ENCODE peak calls at places on chromosomes 13 and 19, in nine cellular contexts. I, B, J, N, Q, Y, M, S and P are unnamed samples.

GRCh38 chr19:52398091-52398461 is 427 bp downstream of the ZNF528 start:
- DNase-seq in B (peak), J (peak), S (peak), Q (no peak), N (no peak), M (no peak), I (no peak), Y (no peak), P (no peak)

GRCh38 chr13:100063333-100063732 is 25.6 kb upstream of the PCCA start:
- DNase-seq in N (no peak), S (no peak), Y (no peak), I (no peak), M (no peak), J (no peak), Q (no peak), B (no peak), P (no peak)

GRCh38 chr13:71320452-71320851 is 546.6 kb downstream of the DACH1 start:
- DNase-seq in S (no peak), M (no peak), J (peak), B (peak), N (no peak), Y (no peak), Q (no peak), I (no peak), P (no peak)

GRCh38 chr19:49065905-49066512 is 1.4 kb upstream of the NTF4 start:
- DNase-seq in Y (no peak), B (peak), M (no peak), N (no peak), J (no peak), S (no peak), Q (no peak), I (no peak), P (no peak)

GRCh38 chr19:39599116-39599515 is 3.2 kb upstream of the LGALS13 start:
- DNase-seq in S (no peak), N (no peak), Q (no peak), I (no peak), Y (no peak), B (peak), J (peak), M (no peak), P (no peak)

GRCh38 chr13:78806457-78806856 is 147.5 kb upstream of the OBI1 start:
- DNase-seq in Q (no peak), S (no peak), B (no peak), Y (no peak), I (no peak), M (no peak), N (no peak), J (peak), P (no peak)

GRCh38 chr19:38617764-38618589 is at the start of gene MAP4K1:
- DNase-seq in N (peak), Y (peak), Q (peak), J (peak), B (no peak), S (peak), M (peak), I (peak), P (no peak)

GRCh38 chr19:3479819-3480215 is 508 bp downstream of the SMIM24 start:
- DNase-seq in Q (no peak), Y (no peak), J (no peak), I (peak), M (no peak), B (no peak), N (no peak), S (no peak), P (no peak)

GRCh38 chr13:29964181-29964845 is 113.9 kb upstream of the UBL3 start:
- DNase-seq in J (no peak), I (no peak), B (no peak), Q (no peak), Y (no peak), N (no peak), M (no peak), S (no peak), P (no peak)

GRCh38 chr13:91296011-91296410 is 51.5 kb upstream of the MIR17HG start:
- DNase-seq in N (no peak), S (no peak), J (no peak), M (no peak), B (no peak), I (no peak), Q (no peak), Y (no peak), P (no peak)

GRCh38 chr13:83919775-83920174 is 37.5 kb upstream of the SLITRK1 start:
- DNase-seq in N (no peak), B (no peak), S (no peak), J (peak), M (no peak), Y (no peak), I (no peak), Q (no peak), P (no peak)
- H3K27ac ChIP-seq in N (no peak), B (no peak), S (no peak), J (no peak), M (no peak), Y (no peak), I (no peak), Q (no peak), P (no peak)

GRCh38 chr19:4684312-4685095 is 14.4 kb upstream of the MYDGF start:
- DNase-seq in N (no peak), S (no peak), J (no peak), I (no peak), Q (no peak), Y (no peak), M (no peak), B (no peak), P (peak)

GRCh38 chr19:4689403-4689802 is 19.3 kb upstream of the MYDGF start:
- DNase-seq in Y (no peak), B (no peak), I (no peak), J (no peak), S (no peak), M (no peak), Q (no peak), N (no peak), P (no peak)

GRCh38 chr19:4688587-4688986 is 18.4 kb upstream of the MYDGF start:
- DNase-seq in M (no peak), Y (no peak), B (no peak), N (no peak), J (no peak), Q (no peak), I (no peak), S (no peak), P (no peak)

GRCh38 chr19:4686700-4687099 is 16.6 kb upstream of the MYDGF start:
- DNase-seq in N (no peak), Q (no peak), S (no peak), I (no peak), J (no peak), B (no peak), M (no peak), Y (no peak), P (no peak)

GRCh38 chr19:4687396-4687795 is 17.3 kb upstream of the MYDGF start:
- DNase-seq in M (no peak), Q (no peak), I (no peak), B (peak), S (no peak), N (no peak), J (no peak), Y (no peak), P (no peak)
- H3K27ac ChIP-seq in M (no peak), Q (no peak), I (no peak), B (peak), S (no peak), N (no peak), J (no peak), Y (no peak), P (no peak)

DNA sequence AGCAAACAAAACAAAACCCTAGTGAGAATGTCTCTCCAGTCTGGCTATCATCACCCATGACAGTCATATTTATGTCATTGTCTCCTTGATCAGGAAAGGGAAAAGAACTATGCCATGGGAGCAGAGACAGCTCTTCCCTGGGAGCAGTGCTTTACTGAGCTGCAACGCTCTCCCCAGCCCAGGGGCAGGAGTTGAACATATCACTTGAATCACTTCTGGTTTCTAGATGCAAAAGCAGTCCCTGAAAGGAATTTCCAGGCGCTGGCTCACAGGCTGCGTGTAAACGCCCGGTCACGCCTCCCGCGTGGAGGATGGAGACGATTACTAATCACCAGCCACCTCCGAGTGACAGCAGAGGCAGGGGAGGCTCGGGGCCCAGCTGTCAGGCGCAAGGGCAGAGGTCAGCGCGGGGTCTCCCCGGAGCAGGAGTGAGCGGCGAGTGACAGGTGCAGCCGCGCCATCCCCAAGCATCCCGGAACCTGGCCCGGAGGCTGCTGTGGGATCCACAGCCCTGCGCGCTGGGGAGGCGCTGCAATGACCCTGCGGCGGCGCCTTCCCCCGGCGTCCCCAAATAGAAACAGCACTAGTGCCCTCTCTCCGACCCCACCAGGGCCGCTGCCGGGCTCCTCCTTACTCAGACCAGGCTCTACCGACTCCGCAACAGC is 23.5 kb upstream of the DCLK1 start:
- DNase-seq in Q (no peak), I (no peak), B (peak), N (no peak), S (no peak), M (no peak), Y (no peak), J (peak), P (no peak)
- H3K27ac ChIP-seq in Q (no peak), I (no peak), B (no peak), N (no peak), S (no peak), M (no peak), Y (no peak), J (no peak), P (no peak)

DNA sequence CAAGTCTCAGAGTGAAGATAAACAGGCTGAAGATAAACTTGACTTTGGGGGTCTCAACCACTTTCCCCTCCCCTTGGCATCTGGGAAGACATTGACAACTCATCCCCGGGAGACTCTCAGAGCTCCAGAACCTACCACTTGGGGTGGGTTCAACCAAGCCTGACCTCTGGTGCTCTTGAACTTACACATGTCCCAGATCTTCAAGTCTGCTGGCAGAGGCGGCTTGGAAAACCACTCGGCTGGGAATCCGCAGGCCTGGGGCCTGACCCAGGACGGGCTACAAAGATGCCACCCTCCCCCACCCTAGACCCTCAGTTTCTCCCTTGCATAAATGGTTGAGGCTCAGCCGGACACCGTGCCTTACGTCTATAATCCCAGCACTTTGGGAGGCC is 512 bp downstream of the LRRC8E start:
- DNase-seq in M (no peak), Q (no peak), S (no peak), N (no peak), B (no peak), Y (no peak), J (no peak), I (no peak), P (no peak)
- H3K27ac ChIP-seq in M (no peak), Q (peak), S (no peak), N (peak), B (no peak), Y (no peak), J (no peak), I (no peak), P (no peak)

DNA sequence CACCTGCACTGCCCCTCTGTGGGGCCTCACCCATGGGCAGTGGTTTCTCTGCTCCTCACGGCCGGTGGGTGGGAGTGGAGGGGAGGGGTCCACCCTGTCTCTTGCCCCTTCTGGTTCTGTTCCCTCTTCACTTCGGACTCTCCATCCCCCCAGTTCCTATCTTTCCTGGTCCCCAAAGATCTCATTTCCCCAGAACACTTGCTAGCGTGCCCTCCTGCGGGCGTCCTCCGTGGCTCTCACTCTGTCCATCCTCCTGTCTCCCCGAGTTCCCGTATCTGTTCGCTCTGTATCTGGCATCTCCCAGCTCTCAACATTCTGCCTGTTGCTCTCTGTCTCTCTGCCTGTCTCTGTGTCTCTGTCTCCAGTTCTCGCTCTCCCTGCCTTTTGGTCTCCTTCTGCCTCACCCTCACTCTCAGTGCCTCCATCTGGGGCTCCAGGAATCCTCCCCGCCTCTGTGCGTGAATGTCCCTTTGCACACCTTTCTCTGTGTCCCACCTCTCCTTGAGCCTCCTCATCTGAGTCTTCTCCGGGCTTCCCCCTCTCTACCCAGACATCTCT is 363 bp downstream of the SPIB start:
- DNase-seq in Q (no peak), M (no peak), S (no peak), I (no peak), N (no peak), J (no peak), B (no peak), Y (no peak), P (no peak)
- H3K27ac ChIP-seq in Q (no peak), M (no peak), S (no peak), I (no peak), N (no peak), J (no peak), B (no peak), Y (no peak), P (no peak)

DNA sequence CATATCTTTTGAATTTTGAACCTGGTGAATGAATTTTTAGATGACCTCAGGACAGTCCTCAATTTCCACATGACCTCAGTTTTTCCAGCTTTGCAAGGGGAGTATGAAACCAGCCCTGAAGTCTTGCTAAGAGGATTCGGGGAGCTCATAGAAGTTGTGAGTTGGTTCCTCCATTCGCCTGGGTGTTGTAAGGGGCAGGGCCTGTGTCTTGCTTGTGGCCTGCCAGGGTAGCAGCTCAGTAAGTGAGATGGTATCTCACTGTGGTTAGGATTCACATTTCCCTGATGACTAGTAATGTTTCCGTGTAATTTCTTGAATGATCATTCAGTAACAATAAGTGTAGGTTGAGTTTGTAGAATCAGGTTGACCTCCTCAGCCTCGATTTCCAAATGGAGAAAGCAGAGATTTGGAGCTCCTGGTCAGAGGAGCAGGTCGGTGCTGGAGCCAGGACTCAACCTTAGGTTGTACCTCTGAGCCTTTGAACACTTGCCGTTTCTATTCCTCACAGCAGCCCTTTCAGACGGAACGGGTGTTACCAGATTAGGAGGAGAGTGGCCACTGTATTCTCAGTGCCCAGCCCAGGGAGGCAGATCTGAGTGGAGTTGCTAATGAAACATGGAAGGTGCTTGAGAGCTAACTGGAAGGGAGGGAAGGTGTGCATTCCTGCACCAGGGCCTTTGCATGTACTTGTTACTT is 14.6 kb downstream of the NACC1 start:
- DNase-seq in J (no peak), I (peak), S (no peak), Y (no peak), B (no peak), N (no peak), Q (no peak), M (no peak), P (no peak)
- H3K27ac ChIP-seq in J (no peak), I (peak), S (no peak), Y (no peak), B (peak), N (no peak), Q (no peak), M (no peak), P (peak)

DNA sequence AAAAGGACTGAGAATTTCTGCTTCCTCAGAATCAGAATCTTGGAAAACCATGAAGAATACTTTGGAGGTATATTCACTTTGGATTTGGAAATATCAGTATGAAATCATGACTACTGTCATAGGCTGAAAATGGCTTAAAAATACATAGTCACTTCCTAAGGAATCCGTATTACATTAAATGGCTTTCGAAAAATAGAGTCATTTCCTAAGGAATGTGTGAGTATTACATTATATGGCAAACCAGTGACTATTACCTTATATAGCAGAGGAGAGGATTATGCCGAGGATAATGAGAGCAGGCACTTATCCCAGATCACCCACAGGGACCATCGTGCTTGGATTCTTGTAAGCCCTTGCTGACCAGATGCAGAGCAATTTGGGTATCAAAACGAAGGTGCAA is 1471.8 kb downstream of the EFNB2 start:
- DNase-seq in Y (no peak), Q (no peak), M (no peak), B (no peak), S (no peak), N (no peak), J (no peak), I (no peak), P (no peak)
- H3K27ac ChIP-seq in Y (no peak), Q (no peak), M (no peak), B (no peak), S (no peak), N (no peak), J (no peak), I (no peak), P (no peak)

DNA sequence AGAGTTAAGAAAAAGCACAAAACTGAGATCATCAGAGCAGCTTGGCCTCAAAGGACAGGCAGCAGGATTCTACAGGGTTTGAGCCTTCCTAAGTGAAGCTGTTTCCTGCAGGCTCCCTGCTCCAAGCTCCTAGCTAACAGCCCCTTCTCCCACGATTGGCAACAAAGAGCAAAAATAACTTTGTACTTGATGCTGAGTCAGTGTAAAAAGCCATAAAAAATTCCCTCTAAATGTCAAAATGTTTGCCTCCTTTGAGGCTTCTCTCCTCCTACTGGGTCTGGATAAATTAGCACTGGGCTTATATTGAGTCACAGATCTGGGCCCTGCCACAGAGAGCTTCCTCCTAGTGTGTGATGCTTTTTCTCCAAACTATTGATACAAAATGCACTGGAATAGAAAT is 153.3 kb downstream of the TNFRSF19 start:
- DNase-seq in J (no peak), N (no peak), I (no peak), Q (no peak), Y (no peak), M (no peak), B (no peak), S (no peak), P (no peak)
- H3K27ac ChIP-seq in J (no peak), N (peak), I (no peak), Q (no peak), Y (no peak), M (peak), B (no peak), S (peak), P (no peak)